ENCODE peak calls at places on chromosomes 2 and 18, in nine cellular contexts. L is hypothalamus, W is occipital lobe, P is heart left ventricle, O is neural progenitor cell, Z is BJ, Q is iPS-NIHi11, A is amygdala, F is kidney glomerular epithelial cell. J is an unnamed sample.

GRCh38 chr18:10760986-10761385 is 235.2 kb downstream of the NAPG start:
- DNase-seq in L (no peak), F (no peak), Z (no peak), O (no peak), W (no peak), P (no peak), Q (no peak), A (no peak), J (no peak)

GRCh38 chr2:229714080-229714735 is at the start of gene DNER:
- DNase-seq in L (peak; percentile 76), Q (peak; percentile 89), O (peak; percentile 87), Z (no peak), F (no peak), P (no peak), W (peak; percentile 81), A (peak; percentile 66), J (peak; percentile 26)

GRCh38 chr2:181438298-181438697 is 18.9 kb upstream of the ITGA4 start:
- DNase-seq in W (no peak), P (no peak), A (no peak), Z (no peak), F (no peak), L (no peak), O (no peak), Q (peak; percentile 27), J (no peak)

GRCh38 chr18:55587341-55588000 is 521 bp downstream of the TCF4 start:
- DNase-seq in A (no peak), Z (no peak), W (peak; percentile 41), Q (peak; percentile 58), O (peak; percentile 63), P (peak; percentile 41), F (peak; percentile 22), L (peak; percentile 1), J (peak; percentile 2)

GRCh38 chr2:65532937-65533336 is 100.5 kb upstream of the SPRED2 start:
- DNase-seq in O (no peak), W (no peak), F (no peak), P (no peak), A (no peak), Z (no peak), L (no peak), Q (no peak), J (no peak)

GRCh38 chr2:188623995-188624643 is 332.4 kb downstream of the GULP1 start:
- DNase-seq in Q (no peak), W (no peak), O (no peak), A (no peak), Z (peak; percentile 45), F (no peak), L (no peak), P (no peak), J (no peak)

GRCh38 chr2:40758778-40759177 is 306.9 kb upstream of the SLC8A1 start:
- DNase-seq in O (no peak), Z (no peak), W (no peak), Q (no peak), A (no peak), L (no peak), F (no peak), P (no peak), J (no peak)

GRCh38 chr2:148926291-148926961 is 51.4 kb downstream of the KIF5C start:
- DNase-seq in A (no peak), O (peak; percentile 52), Q (peak; percentile 52), W (peak; percentile 70), F (peak; percentile 9), Z (no peak), L (peak; percentile 41), P (peak; percentile 22), J (peak; percentile 31)

GRCh38 chr18:57727952-57728807 is 74.9 kb downstream of the ATP8B1 start:
- DNase-seq in A (no peak), F (peak; percentile 19), P (no peak), Q (no peak), W (no peak), Z (no peak), L (no peak), O (peak; percentile 20), J (no peak)

GRCh38 chr2:73013941-73014340 is 57.6 kb downstream of the SFXN5 start:
- DNase-seq in A (no peak), O (no peak), Q (no peak), Z (no peak), W (no peak), F (no peak), P (no peak), L (no peak), J (no peak)

GRCh38 chr18:13284330-13285027 is 65.9 kb downstream of the LDLRAD4 start:
- DNase-seq in Z (no peak), O (no peak), A (no peak), W (no peak), L (no peak), Q (no peak), P (no peak), F (no peak), J (no peak)

GRCh38 chr2:127261835-127262234 is 32.1 kb downstream of the ERCC3 start:
- DNase-seq in O (no peak), F (no peak), A (no peak), Q (no peak), P (no peak), Z (no peak), W (no peak), L (no peak), J (no peak)

GRCh38 chr2:37782721-37783438 is 111.4 kb upstream of the CDC42EP3 start:
- DNase-seq in Q (no peak), L (no peak), W (no peak), Z (no peak), A (no peak), O (no peak), F (no peak), P (no peak), J (no peak)

GRCh38 chr2:98664323-98664722 is 55.9 kb downstream of the UNC50 start:
- DNase-seq in Z (no peak), O (no peak), F (no peak), A (no peak), P (no peak), Q (no peak), W (no peak), L (no peak), J (peak; percentile 28)

GRCh38 chr2:37526323-37526722 is 145.1 kb downstream of the CDC42EP3 start:
- DNase-seq in O (no peak), F (no peak), Q (no peak), A (no peak), W (no peak), L (no peak), Z (no peak), P (no peak), J (no peak)

GRCh38 chr2:198638579-198638978 is 819.2 kb downstream of the SATB2 start:
- DNase-seq in L (no peak), O (no peak), F (no peak), P (no peak), Z (no peak), W (no peak), Q (no peak), A (no peak), J (no peak)

GRCh38 chr2:83291083-83291482 is 1168.0 kb downstream of the SUCLG1 start:
- DNase-seq in P (no peak), O (no peak), W (no peak), Z (no peak), L (no peak), Q (no peak), F (no peak), A (no peak), J (no peak)

GRCh38 chr2:41782306-41783158 is 265.3 kb upstream of the PKDCC start:
- DNase-seq in A (no peak), Q (peak; percentile 46), P (no peak), W (no peak), F (peak; percentile 47), Z (no peak), L (no peak), O (peak; percentile 42), J (no peak)

GRCh38 chr2:76563730-76564129 is 853.0 kb upstream of the GCFC2 start:
- DNase-seq in L (no peak), F (no peak), W (no peak), O (no peak), P (no peak), A (no peak), Q (no peak), Z (no peak), J (no peak)

GRCh38 chr2:3536682-3537632 is 17.6 kb upstream of the ADI1 start:
- DNase-seq in A (no peak), Q (peak; percentile 80), F (peak; percentile 50), W (no peak), O (peak; percentile 51), L (no peak), Z (no peak), P (no peak), J (no peak)

GRCh38 chr2:221529943-221530652 is 42.0 kb downstream of the EPHA4 start:
- DNase-seq in L (no peak), W (no peak), A (no peak), Q (no peak), O (no peak), P (no peak), F (peak; percentile 48), Z (peak; percentile 70), J (no peak)

GRCh38 chr2:164073053-164073757 is 337.4 kb upstream of the FIGN start:
- DNase-seq in L (no peak), Z (peak; percentile 11), W (no peak), Q (no peak), O (no peak), P (no peak), F (no peak), A (no peak), J (no peak)

GRCh38 chr2:160868891-160869290 is 291.3 kb upstream of the TANK start:
- DNase-seq in Q (no peak), A (no peak), O (no peak), P (no peak), F (no peak), W (no peak), Z (no peak), L (no peak), J (no peak)

GRCh38 chr2:238790877-238791276 is 57.0 kb upstream of the TWIST2 start:
- DNase-seq in W (no peak), O (no peak), Z (peak; percentile 25), Q (no peak), F (no peak), A (no peak), P (no peak), L (no peak), J (no peak)

GRCh38 chr2:9373047-9373446 is 50.3 kb downstream of the ITGB1BP1 start:
- DNase-seq in F (no peak), Q (peak; percentile 50), L (no peak), A (no peak), P (no peak), Z (no peak), O (no peak), W (no peak), J (no peak)

GRCh38 chr18:50559750-50560680 is at the start of gene MAPK4:
- DNase-seq in Q (peak; percentile 82), P (peak; percentile 47), O (peak; percentile 79), A (no peak), Z (no peak), F (peak; percentile 24), L (peak; percentile 51), W (no peak), J (no peak)

GRCh38 chr2:240642806-240643092 is 17.5 kb downstream of the GPR35 start:
- DNase-seq in Q (no peak), F (no peak), Z (no peak), P (no peak), L (no peak), O (no peak), A (no peak), W (no peak), J (no peak)

GRCh38 chr2:29129586-29130281 is 14.5 kb downstream of the CLIP4 start:
- DNase-seq in Q (no peak), P (no peak), O (no peak), L (no peak), W (no peak), A (no peak), Z (no peak), F (no peak), J (no peak)

GRCh38 chr2:146544701-146545100 is 1300.1 kb upstream of the ACVR2A start:
- DNase-seq in P (no peak), F (no peak), W (no peak), L (no peak), Z (no peak), O (no peak), A (no peak), Q (no peak), J (no peak)

GRCh38 chr2:207467716-207468347 is 61.9 kb upstream of the CREB1 start:
- DNase-seq in Z (peak; percentile 58), W (no peak), A (no peak), F (no peak), Q (no peak), L (no peak), P (no peak), O (no peak), J (no peak)

GRCh38 chr2:206647985-206648384 is 5.7 kb downstream of the FAM237A start:
- DNase-seq in P (no peak), A (no peak), O (no peak), Q (no peak), L (no peak), F (no peak), W (no peak), Z (no peak), J (no peak)